ENCODE peak calls at places on chromosome 5, in five cellular contexts. T, O, W, U and X are unnamed samples.

GRCh38 chr5:38601843-38602424 is 45.5 kb upstream of the LIFR start:
- DNase-seq in W (no peak), O (no peak), U (no peak), T (no peak), X (no peak)

GRCh38 chr5:159178978-159179377 is 30.4 kb downstream of the RNF145 start:
- DNase-seq in W (no peak), T (peak; percentile 73), U (peak; percentile 38), O (peak; percentile 51), X (peak; percentile 44)

GRCh38 chr5:172446336-172447051 is 7.8 kb downstream of the SH3PXD2B start:
- DNase-seq in W (no peak), U (peak; percentile 60), T (no peak), O (no peak), X (no peak)

GRCh38 chr5:96714951-96715451 is 52.8 kb downstream of the CAST start:
- DNase-seq in O (no peak), T (peak; percentile 54), U (peak; percentile 55), W (peak; percentile 63), X (no peak)

GRCh38 chr5:56454219-56454862 is 221.2 kb upstream of the ANKRD55 start:
- DNase-seq in O (no peak), T (no peak), W (no peak), U (no peak), X (no peak)

GRCh38 chr5:64947031-64947430 is 178.3 kb downstream of the CWC27 start:
- DNase-seq in W (no peak), U (no peak), O (no peak), T (peak; percentile 41), X (no peak)

GRCh38 chr5:118486647-118487046 is 501.7 kb downstream of the DTWD2 start:
- DNase-seq in T (no peak), O (no peak), W (no peak), U (no peak), X (no peak)

GRCh38 chr5:14706615-14707021 is 42.1 kb downstream of the OTULIN start:
- DNase-seq in U (no peak), O (no peak), T (no peak), W (no peak), X (no peak)

GRCh38 chr5:55933377-55934116 is 61.2 kb downstream of the IL6ST start:
- DNase-seq in W (no peak), U (no peak), T (no peak), O (no peak), X (no peak)

GRCh38 chr5:643811-644271 is 31.7 kb downstream of the CEP72 start:
- DNase-seq in U (no peak), O (peak; percentile 74), T (no peak), W (no peak), X (peak; percentile 34)

GRCh38 chr5:146440870-146441495 is 6.2 kb upstream of the TCERG1 start:
- DNase-seq in O (no peak), U (no peak), T (no peak), W (no peak), X (no peak)

GRCh38 chr5:96855041-96855872 is 21.0 kb upstream of the ERAP2 start:
- DNase-seq in W (no peak), O (no peak), U (no peak), T (peak; percentile 23), X (no peak)

GRCh38 chr5:59709346-59709821 is 184.1 kb downstream of the PDE4D start:
- DNase-seq in W (no peak), O (no peak), T (no peak), U (no peak), X (no peak)

GRCh38 chr5:124474821-124475220 is 271.6 kb downstream of the ZNF608 start:
- DNase-seq in O (no peak), U (no peak), T (no peak), W (no peak), X (no peak)

GRCh38 chr5:7897014-7897600 is 28.2 kb downstream of the MTRR start:
- DNase-seq in W (no peak), T (peak; percentile 65), O (no peak), U (no peak), X (no peak)

GRCh38 chr5:170108266-170108785 is 2.6 kb downstream of the FOXI1 start:
- DNase-seq in T (no peak), O (no peak), W (no peak), U (no peak), X (no peak)

GRCh38 chr5:109105631-109106267 is 304.0 kb downstream of the PJA2 start:
- DNase-seq in U (no peak), W (no peak), T (no peak), O (no peak), X (peak; percentile 1)

GRCh38 chr5:3943803-3944202 is 348.2 kb downstream of the IRX1 start:
- DNase-seq in W (no peak), O (no peak), T (no peak), U (no peak), X (no peak)

GRCh38 chr5:98630621-98631020 is 142.8 kb upstream of the RGMB start:
- DNase-seq in U (no peak), W (no peak), O (no peak), T (no peak), X (no peak)

GRCh38 chr5:170491479-170491878 is 12.3 kb upstream of the KCNIP1 start:
- DNase-seq in U (peak; percentile 19), O (no peak), T (no peak), W (no peak), X (no peak)

GRCh38 chr5:175548899-175549311 is 70.5 kb downstream of the SFXN1 start:
- DNase-seq in T (no peak), O (no peak), U (no peak), W (no peak), X (no peak)

GRCh38 chr5:125410501-125411162 is 664.2 kb upstream of the ZNF608 start:
- DNase-seq in W (no peak), U (no peak), T (no peak), O (no peak), X (no peak)

GRCh38 chr5:173327948-173328895 is at the start of gene STC2:
- DNase-seq in U (no peak), T (peak; percentile 92), O (peak; percentile 15), W (peak; percentile 73), X (peak; percentile 18)

DNA sequence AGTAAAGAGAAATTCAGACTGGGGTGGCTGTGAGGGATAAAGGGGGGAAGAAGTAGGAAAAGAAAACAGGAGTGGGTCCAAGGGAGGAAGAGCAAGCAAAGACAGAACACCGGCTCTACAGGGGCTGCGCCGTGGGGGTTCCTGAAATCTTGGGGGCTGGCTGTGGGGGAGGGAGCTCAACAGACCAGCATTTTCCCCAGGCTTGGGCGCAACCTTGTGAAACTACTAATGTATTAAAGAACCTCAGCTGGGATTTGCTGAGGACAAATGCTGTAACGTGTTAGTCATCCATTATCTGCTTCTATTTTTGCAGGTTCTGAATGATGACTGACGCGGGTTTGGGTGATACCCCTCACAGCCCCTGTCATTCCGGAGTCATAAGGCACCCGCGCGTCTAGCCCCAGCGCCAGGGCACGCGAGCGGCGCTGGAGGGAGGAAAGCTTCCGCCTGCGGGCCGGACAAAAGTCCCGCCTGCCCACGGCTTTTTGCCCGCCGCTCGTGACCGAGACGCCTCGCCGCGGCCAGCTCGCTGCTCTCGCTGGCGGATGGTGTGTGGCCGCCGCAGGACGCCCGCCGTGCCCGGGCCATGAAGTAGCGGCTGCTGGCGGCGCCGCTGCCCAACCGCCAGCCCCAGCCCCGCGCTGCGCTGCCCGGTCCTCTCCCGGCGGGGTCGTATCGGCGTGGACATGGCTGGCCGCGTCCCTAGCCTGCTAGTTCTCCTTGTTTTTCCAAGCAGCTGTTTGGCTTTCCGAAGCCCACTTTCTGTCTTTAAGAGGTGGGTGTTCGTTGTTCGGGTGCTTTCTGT is 110.6 kb downstream of the PAM start:
- DNase-seq in T (peak; percentile 2), O (peak; percentile 9), W (peak; percentile 67), U (peak; percentile 71), X (no peak)
- TF ChIP-seq CTCF in T (no peak), O (no peak), W (no peak), U (no peak), X (no peak)

DNA sequence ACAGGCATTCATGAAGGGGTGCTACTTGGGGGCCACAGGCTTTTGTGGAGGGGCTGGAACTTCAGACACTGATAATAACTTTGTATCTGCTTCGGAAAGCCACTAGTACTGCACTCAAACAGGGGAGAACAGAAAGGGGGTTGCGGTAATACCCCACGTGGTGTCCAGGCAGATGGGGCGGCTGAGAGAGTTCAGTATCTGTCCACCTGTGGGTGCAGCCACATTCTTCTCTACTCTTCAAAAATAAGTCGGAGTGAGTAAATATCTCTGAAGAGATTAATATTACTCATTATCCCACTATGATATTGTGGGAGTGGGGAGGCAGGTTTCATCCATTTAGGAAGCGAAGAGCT is 102.1 kb upstream of the SSBP2 start:
- DNase-seq in U (no peak), O (no peak), W (no peak), T (no peak), X (no peak)
- H3K4me3 ChIP-seq in U (peak overlapping the region; percentile 39), O (peak overlapping the region; percentile 69), W (peak overlapping the region; percentile 50), T (peak overlapping the region; percentile 19), X (no peak overlapping the region)

GRCh38 chr5:32231241-32231640 is 57.1 kb upstream of the GOLPH3 start:
- DNase-seq in W (no peak), T (no peak), U (no peak), O (no peak), X (no peak)
- TF ChIP-seq CTCF in W (no peak), T (no peak), U (no peak), O (no peak), X (no peak)

GRCh38 chr5:176596689-176597416 is 13.1 kb downstream of the GPRIN1 start:
- DNase-seq in W (peak; percentile 42), U (no peak), T (no peak), O (no peak), X (no peak)
- H3K4me3 ChIP-seq in W (peak overlapping the region; percentile 40), U (peak overlapping the region; percentile 23), T (no peak overlapping the region), O (no peak overlapping the region), X (no peak overlapping the region)

DNA sequence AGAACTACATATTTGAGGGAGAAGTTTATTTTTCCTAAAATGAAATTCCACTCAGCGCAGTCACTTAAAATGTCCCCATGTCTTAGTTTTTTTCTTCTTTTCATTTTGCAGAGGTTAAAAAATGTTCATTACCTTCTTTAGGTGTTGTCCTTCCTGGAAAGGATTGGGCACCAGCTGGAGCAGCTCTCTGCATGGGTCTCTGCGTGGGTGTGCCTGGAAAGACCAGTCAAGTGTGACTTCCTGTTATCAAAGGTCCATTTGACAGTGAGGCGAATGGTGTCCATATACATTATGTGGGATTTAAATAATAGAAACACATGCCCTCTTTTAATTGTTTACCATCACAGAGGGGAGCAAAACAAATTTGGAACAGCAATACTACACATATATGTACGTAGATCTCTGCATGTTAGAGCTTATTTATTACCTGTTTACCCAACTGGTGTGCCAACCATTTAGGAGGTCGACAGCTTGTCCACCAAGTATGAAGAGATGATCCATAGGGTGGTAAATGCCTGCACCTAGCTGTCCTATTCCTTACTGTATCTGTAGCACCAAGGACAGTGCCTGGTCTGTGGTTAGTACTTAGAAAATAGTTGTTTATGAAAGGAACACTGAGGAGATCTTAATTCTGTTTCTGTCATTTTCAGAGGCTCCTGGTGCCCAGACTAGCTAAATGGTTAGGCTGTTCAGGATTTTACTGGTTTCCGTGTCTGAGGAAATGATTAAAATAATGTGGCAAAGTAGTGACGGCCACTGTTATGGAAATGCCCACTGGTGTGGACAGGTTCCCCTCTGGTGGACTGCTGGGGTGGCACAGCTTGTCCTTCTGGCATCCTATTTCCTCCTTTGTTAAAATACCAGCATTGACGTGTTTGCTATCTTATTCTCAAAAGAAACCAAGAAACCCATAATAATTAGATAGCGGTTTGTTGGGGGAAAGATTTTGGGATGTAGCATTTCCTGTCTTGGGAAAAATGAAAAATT is 200.4 kb downstream of the MAST4 start:
- DNase-seq in W (no peak), T (no peak), U (no peak), O (no peak), X (no peak)
- TF ChIP-seq CTCF in W (no peak), T (peak; percentile 13), U (no peak), O (no peak), X (no peak)